ENCODE peak calls at places on chromosomes 12 and 14, in five cellular contexts. Z is hypothalamus; F is mucosa of gallbladder; Y is stimulated activated CD8-positive, alpha-beta memory T cell treated with anti-CD3 and anti-CD28 coated beads, Interleukin-7, amount 100 ng/mL, for 24 hours; G is central memory CD4-positive, alpha-beta T cell. S is an unnamed sample.

GRCh38 chr14:54040851-54041250 is 84.2 kb upstream of the BMP4 start:
- DNase-seq in Z (no peak), F (no peak), Y (no peak), G (no peak), S (no peak)

GRCh38 chr12:76117067-76117691 is 32.7 kb upstream of the NAP1L1 start:
- DNase-seq in Z (no peak), F (no peak), Y (no peak), G (no peak), S (no peak)

GRCh38 chr14:30225171-30225570 is 297.5 kb upstream of the PRKD1 start:
- DNase-seq in Z (no peak), F (no peak), Y (no peak), G (no peak), S (no peak)

GRCh38 chr14:103021817-103022668 is 35.3 kb downstream of the CDC42BPB start:
- DNase-seq in Z (no peak), F (no peak), Y (no peak), G (no peak), S (no peak)

GRCh38 chr14:80419769-80420168 is 208.5 kb upstream of the DIO2 start:
- DNase-seq in Z (no peak), F (no peak), Y (no peak), G (no peak), S (no peak)

GRCh38 chr12:109896188-109896587 is 3.9 kb upstream of the TCHP start:
- DNase-seq in Z (no peak), F (no peak), Y (no peak), G (no peak), S (no peak)

GRCh38 chr14:30291216-30291615 is 267.7 kb upstream of the G2E3 start:
- DNase-seq in Z (no peak), F (no peak), Y (no peak), G (no peak), S (no peak)

GRCh38 chr12:102962986-102963385 is 5.5 kb downstream of the ASCL1 start:
- DNase-seq in Z (no peak), F (no peak), Y (no peak), G (no peak), S (no peak)

GRCh38 chr14:38931969-38932652 is 170.9 kb downstream of the SEC23A start:
- DNase-seq in Z (no peak), F (no peak), Y (no peak), G (no peak), S (no peak)

GRCh38 chr14:24831677-24832076 is 197.7 kb upstream of the GZMB start:
- DNase-seq in Z (no peak), F (no peak), Y (no peak), G (no peak), S (no peak)

GRCh38 chr14:98840511-98840910 is 431.5 kb downstream of the BCL11B start:
- DNase-seq in Z (no peak), F (no peak), Y (no peak), G (no peak), S (no peak)

GRCh38 chr12:6925239-6925542 is 2.6 kb upstream of the ATN1 start:
- DNase-seq in Z (no peak), F (no peak), Y (no peak), G (no peak), S (no peak)

GRCh38 chr12:12684375-12685106 is 11.4 kb downstream of the GPR19 start:
- DNase-seq in Z (peak), F (peak), Y (no peak), G (no peak), S (peak)

GRCh38 chr12:48901278-48901677 is 24.0 kb downstream of the FKBP11 start:
- DNase-seq in Z (no peak), F (no peak), Y (no peak), G (no peak), S (no peak)

GRCh38 chr12:93441111-93441616 is 583 bp downstream of the UBE2N start:
- DNase-seq in Z (no peak), F (peak), Y (no peak), G (peak), S (no peak)

GRCh38 chr14:66496911-66497310 is 10.7 kb downstream of the CCDC196 start:
- DNase-seq in Z (no peak), F (no peak), Y (no peak), G (peak), S (no peak)

GRCh38 chr14:50031534-50032313 is 84.6 kb downstream of the VCPKMT start:
- DNase-seq in Z (no peak), F (no peak), Y (no peak), G (no peak), S (no peak)

GRCh38 chr14:36716614-36717184 is 55.0 kb downstream of the PAX9 start:
- DNase-seq in Z (no peak), F (no peak), Y (no peak), G (no peak), S (no peak)

GRCh38 chr14:78836777-78837176 is 666.6 kb downstream of the NRXN3 start:
- DNase-seq in Z (no peak), F (peak), Y (no peak), G (no peak), S (peak)

GRCh38 chr12:99386907-99387306 is 260.6 kb upstream of the GARIN6 start:
- DNase-seq in Z (no peak), F (no peak), Y (no peak), G (no peak), S (no peak)